ENCODE peak calls at places on chromosomes 11 and 22, in four cellular contexts. Q is HepG2, T is A549, Z is K562. S is an unnamed sample.

GRCh38 chr11:92841719-92842118 is 127.7 kb upstream of the MTNR1B start:
- DNase-seq in Q (no peak), T (no peak), Z (no peak), S (no peak)

GRCh38 chr22:30731658-30732057 is 37.0 kb downstream of the OSBP2 start:
- DNase-seq in Q (no peak), T (no peak), Z (no peak), S (no peak)

GRCh38 chr11:95680169-95680929 is 109.2 kb downstream of the FAM76B start:
- DNase-seq in Q (no peak), T (peak), Z (no peak), S (no peak)

GRCh38 chr11:11178671-11179070 is 174.4 kb downstream of the CSNK2A3 start:
- DNase-seq in Q (no peak), T (no peak), Z (no peak), S (no peak)

GRCh38 chr11:74171630-74172465 is 759 bp downstream of the PPME1 start:
- DNase-seq in Q (no peak), T (no peak), Z (no peak), S (no peak)

GRCh38 chr11:15720460-15720859 is 605.7 kb downstream of the INSC start:
- DNase-seq in Q (no peak), T (no peak), Z (no peak), S (no peak)

GRCh38 chr11:64289011-64289564 is 2.0 kb upstream of the KCNK4 start:
- DNase-seq in Q (no peak), T (no peak), Z (no peak), S (no peak)

GRCh38 chr22:42156121-42156520 is 25.5 kb upstream of the CYP2D6 start:
- DNase-seq in Q (no peak), T (no peak), Z (no peak), S (no peak)

GRCh38 chr11:63907063-63907462 is 9.9 kb downstream of the RCOR2 start:
- DNase-seq in Q (no peak), T (no peak), Z (no peak), S (no peak)

GRCh38 chr11:117217141-117217609 is 14.7 kb downstream of the PCSK7 start:
- DNase-seq in Q (no peak), T (no peak), Z (no peak), S (no peak)

GRCh38 chr11:20310137-20310536 is 53.4 kb upstream of the HTATIP2 start:
- DNase-seq in Q (no peak), T (no peak), Z (no peak), S (no peak)

GRCh38 chr11:118625036-118625690 is 17.7 kb downstream of the PHLDB1 start:
- DNase-seq in Q (no peak), T (no peak), Z (no peak), S (no peak)

GRCh38 chr11:2468363-2469240 is 23.8 kb downstream of the KCNQ1 start:
- DNase-seq in Q (no peak), T (no peak), Z (no peak), S (no peak)

GRCh38 chr11:128692750-128693578 is 908 bp upstream of the FLI1 start:
- DNase-seq in Q (no peak), T (peak), Z (no peak), S (peak)
- TF ChIP-seq HMGXB4 in Q (no peak), T (no peak), Z (no peak), S (no peak)

DNA sequence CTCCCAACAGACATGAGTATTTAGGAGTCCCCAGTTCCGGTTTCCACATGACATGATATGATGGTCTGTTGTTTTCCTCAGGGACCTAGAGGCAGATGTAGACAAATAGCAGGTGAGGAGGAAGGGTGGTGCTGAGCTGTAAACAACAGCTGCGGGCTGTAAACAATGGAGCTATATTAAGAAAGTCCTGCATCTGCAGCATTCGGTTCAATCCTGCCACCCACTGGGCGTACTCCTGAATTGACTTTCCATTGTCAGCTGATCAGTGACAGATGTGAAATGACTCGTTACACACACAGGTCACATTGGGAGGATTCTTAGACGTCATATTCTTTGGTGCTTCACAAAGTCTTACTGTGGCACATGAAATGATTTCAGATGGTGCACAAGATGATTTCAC is 26.8 kb upstream of the RAG1 start:
- DNase-seq in Q (peak), T (peak), Z (peak), S (peak)
- TF ChIP-seq HMGXB4 in Q (no peak), T (no peak), Z (no peak), S (no peak)

DNA sequence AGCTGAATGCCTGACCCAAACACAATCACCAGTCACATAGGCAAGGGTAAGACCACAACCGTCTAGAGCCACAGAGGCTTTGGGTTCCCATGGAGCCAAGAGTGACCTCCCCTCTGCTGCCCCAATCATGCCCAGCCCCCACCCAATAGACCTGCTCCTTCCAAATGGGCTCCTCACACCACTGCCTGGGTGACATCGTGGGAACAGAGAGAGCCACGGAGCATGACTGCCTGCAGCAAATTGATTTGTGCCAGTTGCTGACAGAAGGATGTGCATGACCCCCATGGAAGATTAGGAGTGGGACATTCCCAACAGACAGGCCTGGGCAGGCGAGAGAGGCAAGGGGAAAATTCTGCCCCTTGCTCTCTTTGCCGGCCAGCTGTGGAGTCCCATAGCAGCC is 88.5 kb downstream of the TENM4 start:
- DNase-seq in Q (no peak), T (no peak), Z (no peak), S (no peak)
- TF ChIP-seq HMGXB4 in Q (no peak), T (no peak), Z (no peak), S (no peak)

GRCh38 chr11:71934213-71934612 is 5.4 kb downstream of the RNF121 start:
- DNase-seq in Q (no peak), T (no peak), Z (no peak), S (no peak)
- TF ChIP-seq HMGXB4 in Q (no peak), T (no peak), Z (no peak), S (no peak)

GRCh38 chr11:834371-835316 is 1.9 kb downstream of the CD151 start:
- DNase-seq in Q (no peak), T (peak), Z (no peak), S (no peak)
- TF ChIP-seq HMGXB4 in Q (no peak), T (no peak), Z (no peak), S (no peak)

DNA sequence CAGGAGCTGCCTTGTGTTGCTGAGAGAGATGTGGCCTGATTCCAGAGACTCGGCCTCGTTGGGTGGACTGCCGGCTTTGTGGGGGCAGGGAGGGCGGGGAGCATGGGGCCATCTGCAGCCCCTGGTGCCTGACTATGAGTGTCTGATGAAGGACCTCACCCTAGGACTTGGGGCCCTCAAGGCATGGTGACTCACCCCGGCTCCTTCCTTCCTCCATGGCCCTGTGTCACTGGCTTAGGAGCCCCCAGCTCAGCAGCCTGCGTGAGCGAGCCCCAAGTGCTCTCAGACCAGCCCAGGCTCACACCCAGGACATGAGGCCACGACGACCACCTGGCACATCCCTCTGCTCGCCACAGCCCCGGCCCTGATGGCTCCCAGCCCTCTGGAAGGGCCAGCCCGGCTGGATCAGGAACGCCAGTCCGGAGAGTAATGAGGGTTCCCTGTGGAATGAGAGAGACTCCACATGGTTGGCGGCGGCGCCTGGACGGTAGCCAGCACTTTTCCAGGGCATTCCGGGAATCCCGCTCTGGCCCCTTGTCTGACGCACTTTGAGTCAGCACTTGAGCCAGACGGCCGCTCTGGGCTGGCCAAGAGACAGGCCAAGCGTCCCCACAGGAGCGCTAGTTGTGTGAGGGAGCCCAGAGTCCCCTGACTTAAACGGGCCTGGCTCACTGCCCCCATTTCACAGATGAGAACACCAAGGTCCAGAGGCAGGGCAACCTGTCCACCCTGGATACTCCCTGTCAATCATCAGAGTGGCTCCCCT is 50.6 kb upstream of the SHISAL1 start:
- DNase-seq in Q (peak), T (peak), Z (no peak), S (no peak)
- TF ChIP-seq HMGXB4 in Q (no peak), T (no peak), Z (no peak), S (no peak)

DNA sequence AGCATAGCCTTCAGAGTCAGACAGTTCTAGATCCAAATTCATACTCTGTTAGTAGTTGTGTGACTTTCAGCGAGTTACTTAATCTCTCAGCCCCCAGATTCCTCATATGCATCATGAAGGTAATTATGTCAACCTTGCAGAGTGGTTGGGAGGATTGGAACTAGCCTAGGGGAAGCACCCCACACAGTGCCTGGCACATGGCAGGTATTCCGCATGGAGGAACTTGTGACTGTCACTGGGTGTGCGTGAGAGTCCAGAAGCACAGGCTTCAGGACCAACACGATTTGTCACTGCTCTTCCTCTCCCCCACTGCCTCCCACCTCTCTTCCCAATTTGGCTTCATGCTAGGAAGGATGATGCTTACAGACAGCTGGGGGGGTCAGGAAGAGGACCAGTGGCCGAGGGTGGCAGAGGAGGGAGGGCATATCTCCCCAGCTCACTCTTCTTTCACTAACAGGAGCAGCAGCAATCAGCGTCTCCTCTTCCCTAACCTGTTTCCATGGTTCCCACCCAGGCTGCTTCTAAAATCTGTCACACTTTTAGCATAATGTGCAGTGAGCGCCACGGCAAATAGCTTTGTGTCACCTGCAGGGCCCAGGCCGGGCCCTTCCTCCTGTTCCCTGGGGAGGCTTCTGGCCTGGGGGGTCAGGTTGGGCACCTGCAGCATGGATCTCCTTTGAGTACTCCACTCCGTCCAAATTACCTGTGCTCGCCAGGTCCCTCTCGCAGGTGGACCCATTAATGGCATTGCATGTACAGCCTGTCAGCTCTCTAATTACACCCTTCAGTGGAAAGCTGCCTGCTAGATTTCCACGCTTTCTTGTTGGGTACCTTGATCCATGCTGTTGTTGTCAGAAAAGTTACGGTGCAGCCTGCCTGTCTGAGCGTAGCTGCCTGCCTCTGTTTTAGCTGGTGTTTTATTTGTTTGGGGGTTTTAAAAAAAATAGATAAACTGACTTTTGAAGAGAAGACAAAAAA is 400.4 kb downstream of the NXPE2 start:
- DNase-seq in Q (no peak), T (no peak), Z (no peak), S (no peak)
- TF ChIP-seq HMGXB4 in Q (no peak), T (no peak), Z (no peak), S (no peak)

S was measured in WTC11.